ENCODE peak calls at places on chromosome 22, in nine cellular contexts. M, J, Y, T, L, I, K, N and C are unnamed samples.

GRCh38 chr22:44024288-44024908 is at the start of gene PARVB:
- DNase-seq in J (peak; percentile 9), L (no peak), K (no peak), T (peak; percentile 29), N (no peak), I (peak; percentile 31), Y (no peak), M (no peak), C (peak; percentile 69)

GRCh38 chr22:45889539-45890350 is 87.2 kb downstream of the WNT7B start:
- DNase-seq in Y (no peak), I (no peak), M (no peak), K (no peak), T (no peak), N (no peak), J (no peak), L (no peak), C (no peak)

GRCh38 chr22:26172389-26172990 is 3.2 kb downstream of the SEZ6L start:
- DNase-seq in Y (no peak), N (no peak), J (peak; percentile 35), I (peak; percentile 26), T (no peak), L (no peak), K (no peak), M (peak; percentile 60), C (no peak)

GRCh38 chr22:25021976-25022711 is 69.6 kb downstream of the KIAA1671 start:
- DNase-seq in Y (no peak), I (no peak), N (no peak), K (no peak), T (no peak), J (no peak), M (peak; percentile 74), L (no peak), C (no peak)

GRCh38 chr22:46175631-46176030 is 25.3 kb downstream of the PPARA start:
- DNase-seq in Y (no peak), I (no peak), N (no peak), L (no peak), K (no peak), T (no peak), J (no peak), M (no peak), C (no peak)

GRCh38 chr22:47090591-47091240 is 328.3 kb downstream of the TBC1D22A start:
- DNase-seq in Y (no peak), I (no peak), J (no peak), L (no peak), M (no peak), T (no peak), K (no peak), N (no peak), C (no peak)

GRCh38 chr22:24582111-24582814 is 10.6 kb downstream of the LRRC75B start:
- DNase-seq in K (no peak), Y (peak; percentile 52), J (no peak), L (no peak), I (no peak), N (no peak), T (no peak), M (no peak), C (peak; percentile 70)

GRCh38 chr22:43530864-43531201 is 119.0 kb downstream of the MPPED1 start:
- DNase-seq in Y (no peak), L (no peak), K (no peak), I (no peak), N (no peak), T (no peak), M (no peak), J (no peak), C (no peak)

GRCh38 chr22:25388415-25388814 is 169.0 kb downstream of the CRYBB2 start:
- DNase-seq in K (no peak), I (no peak), N (no peak), Y (no peak), L (no peak), T (no peak), J (no peak), M (no peak), C (no peak)

GRCh38 chr22:25563757-25564319 is 637 bp upstream of the GRK3 start:
- DNase-seq in I (no peak), M (peak; percentile 67), N (no peak), Y (no peak), L (no peak), K (peak; percentile 18), J (no peak), T (peak; percentile 16), C (no peak)

GRCh38 chr22:49971232-49972162 is 10.9 kb downstream of the PIM3 start:
- DNase-seq in T (peak; percentile 87), J (peak; percentile 84), N (no peak), M (peak; percentile 78), I (no peak), K (peak; percentile 94), Y (peak; percentile 93), L (peak; percentile 51), C (peak; percentile 88)
- TF ChIP-seq POLR2A in T (no peak), J (peak; percentile 25), N (no peak), M (peak; percentile 39), I (no peak), K (peak; percentile 72), Y (no peak), L (peak; percentile 47), C (no peak)

DNA sequence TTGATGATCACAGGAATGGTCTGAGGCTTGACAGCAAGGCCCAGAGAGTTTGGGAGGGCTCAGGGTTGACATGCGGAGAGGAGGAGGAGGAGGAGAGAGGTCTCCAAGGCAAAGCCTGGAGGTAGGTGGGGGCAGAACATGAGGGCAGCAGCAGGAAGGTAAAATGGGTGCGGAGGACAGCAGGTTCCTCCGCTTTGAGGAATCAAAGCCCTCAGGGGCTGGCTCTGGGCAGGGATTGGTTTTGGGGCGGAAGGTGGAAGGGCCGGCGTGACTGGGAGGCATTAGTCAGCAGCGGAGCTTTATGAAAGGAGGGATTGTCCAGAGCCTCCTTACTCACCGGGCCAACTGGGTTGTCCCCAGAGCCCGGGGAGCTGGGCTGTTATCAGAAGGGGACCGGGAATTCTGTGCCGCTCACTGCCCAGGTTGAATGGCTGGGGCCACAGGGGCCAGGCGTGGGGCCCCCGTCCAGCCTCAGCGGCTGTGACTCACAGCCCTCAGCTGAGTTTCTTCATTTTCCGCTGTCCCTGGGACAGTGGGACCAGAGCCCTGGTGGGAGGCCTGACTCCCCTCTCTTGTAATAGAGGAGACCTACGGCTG is 36.2 kb downstream of the LIF start:
- DNase-seq in J (peak; percentile 89), I (no peak), T (no peak), N (no peak), M (peak; percentile 70), Y (peak; percentile 70), L (no peak), K (no peak), C (peak; percentile 77)
- TF ChIP-seq POLR2A in J (no peak), I (no peak), T (no peak), N (no peak), M (peak; percentile 46), Y (no peak), L (no peak), K (no peak), C (no peak)

GRCh38 chr22:31628362-31628761 is 33.7 kb downstream of the PISD start:
- DNase-seq in N (no peak), K (no peak), J (no peak), T (no peak), L (no peak), M (no peak), I (no peak), Y (no peak), C (no peak)

GRCh38 chr22:31627223-31627731 is 34.7 kb downstream of the PISD start:
- DNase-seq in Y (peak; percentile 37), K (no peak), T (peak; percentile 53), N (no peak), L (no peak), I (no peak), J (no peak), M (no peak), C (no peak)

GRCh38 chr22:31629741-31630184 is 32.3 kb downstream of the PISD start:
- DNase-seq in T (no peak), K (no peak), M (no peak), L (no peak), I (no peak), J (no peak), Y (no peak), N (no peak), C (no peak)

GRCh38 chr22:31630331-31631329 is 31.4 kb downstream of the PISD start:
- DNase-seq in M (peak; percentile 84), I (peak; percentile 90), K (peak; percentile 52), N (peak; percentile 75), T (peak; percentile 79), J (peak; percentile 44), Y (peak; percentile 79), L (peak; percentile 43), C (peak; percentile 87)

DNA sequence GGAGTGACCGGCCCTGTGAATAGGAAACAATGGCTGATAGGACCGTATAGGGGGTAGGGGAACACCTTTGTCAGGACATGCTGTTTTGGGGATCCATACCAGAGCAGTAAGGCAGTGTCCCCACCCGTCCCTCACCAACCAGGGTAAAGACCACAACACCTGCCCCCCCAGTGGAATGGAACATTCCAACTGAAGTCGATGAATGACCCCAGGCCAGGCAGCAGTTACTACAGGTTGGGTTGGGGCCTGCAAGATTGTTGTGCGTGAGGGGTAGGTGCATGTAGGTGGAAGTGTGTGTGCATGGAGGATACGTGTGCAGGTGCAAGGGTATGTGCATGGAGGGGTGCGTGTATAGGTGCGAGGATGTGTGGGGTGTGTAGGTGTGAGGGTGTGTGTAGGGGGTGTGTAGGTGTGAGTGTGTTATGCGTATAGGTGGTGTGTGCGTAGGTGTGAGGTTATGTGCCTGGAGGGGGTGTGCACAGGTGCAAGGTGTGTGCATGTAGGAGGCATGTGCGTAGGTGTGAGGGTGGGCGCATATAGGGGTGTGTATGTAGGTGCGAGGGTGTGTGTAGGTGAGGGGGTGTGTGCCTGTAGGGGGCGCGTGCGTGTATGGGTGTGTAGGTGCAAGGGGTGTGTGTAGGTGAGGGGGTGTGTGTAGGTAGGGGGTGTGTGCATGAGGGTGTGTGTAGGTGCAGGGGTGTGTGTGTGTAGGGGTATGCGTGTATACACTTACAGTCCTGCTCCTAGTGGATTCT is 32.9 kb downstream of the PISD start:
- DNase-seq in Y (no peak), M (no peak), I (no peak), T (no peak), N (no peak), L (no peak), J (no peak), K (no peak), C (no peak)
- TF ChIP-seq POLR2A in Y (no peak), M (no peak), I (peak; percentile 53), T (no peak), N (no peak), L (no peak), J (no peak), K (no peak), C (no peak)

DNA sequence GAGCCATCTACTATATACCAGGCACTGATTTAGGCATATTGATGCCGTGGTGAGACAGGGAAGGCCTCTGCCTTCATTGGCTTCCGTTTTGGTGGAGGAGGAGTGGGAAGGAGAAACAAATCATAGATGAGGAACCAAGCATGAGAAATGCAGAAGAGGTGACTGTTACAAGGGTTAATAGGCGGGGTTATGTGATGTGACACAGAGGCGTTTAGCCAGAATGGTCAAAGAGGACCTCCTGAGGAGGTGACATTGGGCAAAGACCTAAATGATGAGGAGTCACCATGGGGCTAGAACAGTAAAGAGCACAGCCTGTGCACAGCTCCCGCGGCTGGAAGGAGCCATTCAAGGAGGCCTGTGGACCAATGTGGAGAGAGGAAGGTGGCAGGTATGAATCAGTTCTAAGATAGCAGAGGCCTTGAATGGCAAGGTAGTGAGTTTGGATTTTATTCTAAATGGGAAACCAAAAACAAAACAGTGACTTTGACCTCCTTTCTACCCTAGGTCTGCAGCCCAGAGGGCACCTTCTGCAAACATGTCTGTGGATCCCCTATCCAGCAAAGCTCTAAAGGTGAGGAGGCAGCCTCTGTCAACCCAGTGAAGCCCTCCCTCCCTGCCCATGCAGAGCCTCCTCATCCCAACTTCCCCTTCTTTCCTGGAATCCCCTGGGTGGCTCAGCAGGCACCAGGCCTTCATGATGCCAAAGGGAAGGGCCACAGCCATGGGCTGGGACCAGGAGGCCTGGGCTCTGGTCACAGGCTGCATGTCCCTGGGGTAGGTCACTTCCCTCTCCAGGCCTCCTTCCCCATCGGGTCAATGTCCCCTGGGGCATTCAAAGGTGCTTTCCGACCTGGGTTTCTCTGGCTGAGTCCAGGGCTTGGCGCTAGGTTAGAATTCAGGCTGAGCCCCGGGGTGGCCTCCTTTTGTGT is 11.8 kb downstream of the MAFF start:
- DNase-seq in I (no peak), T (no peak), Y (no peak), L (no peak), J (no peak), M (peak; percentile 38), K (no peak), N (no peak), C (no peak)
- TF ChIP-seq POLR2A in I (no peak), T (no peak), Y (no peak), L (no peak), J (no peak), M (no peak), K (no peak), N (no peak), C (no peak)